ENCODE peak calls at places on chromosomes 4 and X, in seven cellular contexts. D is GM23248, L is mammary epithelial cell, C is GM23338, S is neural progenitor cell, M is hepatocyte, I is neuronal stem cell. N is an unnamed sample.

GRCh38 chr4:78481180-78481579 is 70.4 kb upstream of the ANXA3 start:
- DNase-seq in D (peak), L (peak), C (no peak), S (no peak), M (no peak), I (no peak), N (peak)

GRCh38 chr4:130985371-130985770 is 1889.4 kb downstream of the C4orf33 start:
- DNase-seq in D (no peak), L (no peak), C (peak), S (peak), M (no peak), I (peak), N (peak)

GRCh38 chrX:53080628-53081580 is 1.3 kb upstream of the TSPYL2 start:
- DNase-seq in D (peak), L (no peak), C (peak), S (peak), M (no peak), I (no peak), N (no peak)

GRCh38 chrX:136034622-136035021 is 49.4 kb downstream of the SLC9A6 start:
- DNase-seq in D (peak), L (no peak), C (no peak), S (no peak), M (no peak), I (no peak), N (no peak)

GRCh38 chr4:165537028-165537648 is 158.3 kb downstream of the CPE start:
- DNase-seq in D (peak), L (peak), C (peak), S (peak), M (peak), I (peak), N (peak)

GRCh38 chr4:18464160-18464559 is 442.6 kb upstream of the LCORL start:
- DNase-seq in D (no peak), L (peak), C (no peak), S (no peak), M (no peak), I (no peak), N (no peak)

GRCh38 chrX:30822068-30822671 is 66.9 kb downstream of the TAB3 start:
- DNase-seq in D (peak), L (no peak), C (peak), S (no peak), M (peak), I (no peak), N (peak)

GRCh38 chr4:34486964-34487363 is 1757.3 kb downstream of the ARAP2 start:
- DNase-seq in D (no peak), L (no peak), C (no peak), S (no peak), M (no peak), I (no peak), N (no peak)

GRCh38 chr4:87416965-87417364 is 5.4 kb upstream of the NUDT9 start:
- DNase-seq in D (no peak), L (no peak), C (no peak), S (no peak), M (no peak), I (no peak), N (no peak)

GRCh38 chrX:8988456-8988855 is 45.5 kb downstream of the FAM9B start:
- DNase-seq in D (peak), L (peak), C (peak), S (peak), M (peak), I (no peak), N (no peak)

GRCh38 chrX:139423186-139423585 is 107.4 kb upstream of the F9 start:
- DNase-seq in D (no peak), L (no peak), C (no peak), S (no peak), M (no peak), I (no peak), N (no peak)

GRCh38 chr4:4182835-4183568 is 43.7 kb downstream of the OTOP1 start:
- DNase-seq in D (peak), L (no peak), C (peak), S (peak), M (peak), I (peak), N (peak)

GRCh38 chr4:61320154-61320553 is 120.0 kb downstream of the ADGRL3 start:
- DNase-seq in D (no peak), L (peak), C (no peak), S (no peak), M (no peak), I (no peak), N (no peak)

GRCh38 chrX:100850317-100850716 is 23.8 kb downstream of the NOX1 start:
- DNase-seq in D (no peak), L (no peak), C (no peak), S (no peak), M (no peak), I (no peak), N (no peak)

GRCh38 chr4:22720091-22720490 is 27.4 kb downstream of the GBA3 start:
- DNase-seq in D (no peak), L (no peak), C (no peak), S (no peak), M (no peak), I (no peak), N (no peak)

GRCh38 chr4:158778065-158778711 is 9.4 kb downstream of the FNIP2 start:
- DNase-seq in D (no peak), L (no peak), C (no peak), S (no peak), M (no peak), I (no peak), N (no peak)

GRCh38 chrX:16239211-16239610 is 71.9 kb downstream of the MAGEB17 start:
- DNase-seq in D (peak), L (peak), C (no peak), S (no peak), M (peak), I (no peak), N (no peak)

GRCh38 chr4:123974419-123975105 is 578.0 kb downstream of the SPRY1 start:
- DNase-seq in D (no peak), L (no peak), C (peak), S (no peak), M (no peak), I (no peak), N (no peak)

GRCh38 chr4:41745292-41746024 is 3.1 kb downstream of the PHOX2B start:
- DNase-seq in D (no peak), L (no peak), C (peak), S (peak), M (no peak), I (no peak), N (peak)

GRCh38 chr4:68338625-68339024 is 11.3 kb downstream of the YTHDC1 start:
- DNase-seq in D (no peak), L (no peak), C (no peak), S (no peak), M (no peak), I (no peak), N (peak)

GRCh38 chr4:168619266-168619631 is 122.4 kb downstream of the PALLD start:
- DNase-seq in D (no peak), L (peak), C (no peak), S (no peak), M (no peak), I (no peak), N (no peak)

GRCh38 chrX:27796640-27797257 is 11.0 kb upstream of the MAGEB10 start:
- DNase-seq in D (no peak), L (no peak), C (no peak), S (no peak), M (no peak), I (no peak), N (no peak)

GRCh38 chrX:19772306-19772705 is 115.1 kb downstream of the SH3KBP1 start:
- DNase-seq in D (peak), L (no peak), C (peak), S (no peak), M (no peak), I (no peak), N (no peak)

GRCh38 chr4:85703098-85703497 is 228.1 kb downstream of the ARHGAP24 start:
- DNase-seq in D (peak), L (no peak), C (no peak), S (no peak), M (no peak), I (no peak), N (no peak)

GRCh38 chrX:153861733-153862300 is 24.2 kb downstream of the L1CAM start:
- DNase-seq in D (no peak), L (no peak), C (no peak), S (no peak), M (no peak), I (no peak), N (no peak)

GRCh38 chr4:109708990-109709389 is 5.7 kb upstream of the CASP6 start:
- DNase-seq in D (no peak), L (no peak), C (no peak), S (no peak), M (no peak), I (no peak), N (no peak)
- H3K27ac ChIP-seq in D (no peak), L (no peak), C (no peak), S (no peak), M (no peak), I (no peak), N (no peak)

DNA sequence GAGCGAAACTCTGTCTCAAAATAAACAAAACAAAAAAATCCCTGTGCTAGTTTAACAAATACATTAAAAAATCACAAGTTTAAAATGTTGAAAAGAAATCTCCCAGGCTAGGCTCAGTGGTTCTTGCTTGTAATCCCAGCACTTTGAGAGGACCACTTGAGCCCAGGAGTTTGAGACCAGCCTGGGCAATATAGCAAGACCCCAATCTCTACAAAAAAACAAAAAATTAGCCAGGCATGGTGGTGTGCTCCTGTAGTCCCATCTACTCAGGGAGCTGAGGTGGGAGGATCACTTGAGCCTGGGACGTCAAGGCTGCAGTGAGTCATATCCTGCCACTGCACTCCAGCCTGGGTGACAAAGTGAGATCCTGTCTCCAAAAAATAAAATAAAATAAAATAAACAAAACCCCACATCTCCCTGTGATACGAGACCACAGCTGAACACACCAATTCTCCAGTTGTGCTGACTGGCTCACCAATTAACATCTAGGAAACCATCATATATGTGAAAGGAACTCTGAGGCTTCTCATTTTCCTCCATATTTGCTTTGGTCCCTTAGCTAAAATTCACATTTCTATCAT is 7.3 kb downstream of the RPS4X start:
- DNase-seq in D (peak), L (peak), C (no peak), S (no peak), M (no peak), I (no peak), N (no peak)
- H3K4me2 ChIP-seq in D (peak), L (no peak), C (no peak), S (no peak), M (no peak), I (no peak), N (no peak)

GRCh38 chrX:55919367-55920221 is 202.0 kb downstream of the RRAGB start:
- DNase-seq in D (no peak), L (peak), C (peak), S (no peak), M (no peak), I (no peak), N (no peak)
- H3K27ac ChIP-seq in D (no peak), L (no peak), C (no peak), S (no peak), M (no peak), I (no peak), N (no peak)

GRCh38 chr4:102759835-102760644 is 728 bp downstream of the MANBA start:
- DNase-seq in D (peak), L (peak), C (peak), S (peak), M (peak), I (peak), N (peak)

GRCh38 chr4:102760645-102761477 is at the start of gene MANBA:
- DNase-seq in D (peak), L (peak), C (peak), S (peak), M (peak), I (peak), N (peak)

GRCh38 chr4:102758241-102758871 is 2.4 kb downstream of the MANBA start:
- DNase-seq in D (no peak), L (no peak), C (no peak), S (no peak), M (no peak), I (no peak), N (no peak)

GRCh38 chr4:102761478-102761790 is 666 bp upstream of the MANBA start:
- DNase-seq in D (peak), L (no peak), C (no peak), S (no peak), M (peak), I (peak), N (no peak)

DNA sequence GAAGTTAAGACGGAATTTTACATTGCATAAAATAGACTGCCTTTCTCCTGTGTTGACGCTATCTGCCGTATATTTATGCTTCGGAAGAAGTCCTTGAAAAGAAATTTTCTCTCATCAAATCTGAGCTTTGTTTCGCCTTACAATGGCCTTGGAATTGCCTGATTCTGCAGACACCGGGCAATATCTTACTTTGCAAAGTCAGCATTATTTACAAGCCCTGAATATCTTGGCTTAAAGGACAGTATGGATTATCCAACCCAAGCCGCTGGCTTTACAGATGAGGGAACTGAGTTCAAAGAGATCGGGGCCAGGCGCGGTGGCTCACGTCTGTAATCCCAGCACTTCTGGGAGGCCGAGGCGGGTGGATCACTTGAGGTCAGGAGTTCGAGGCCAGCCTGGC is 1.1 kb upstream of the MANBA start:
- DNase-seq in D (no peak), L (no peak), C (peak), S (no peak), M (no peak), I (no peak), N (no peak)
- H3K4me2 ChIP-seq in D (peak), L (peak), C (peak), S (peak), M (peak), I (no peak), N (no peak)

GRCh38 chrX:87392369-87392768 is 125.2 kb upstream of the KLHL4 start:
- DNase-seq in D (no peak), L (no peak), C (no peak), S (peak), M (no peak), I (peak), N (peak)
- H3K27ac ChIP-seq in D (no peak), L (no peak), C (no peak), S (no peak), M (no peak), I (no peak), N (no peak)

GRCh38 chrX:130109429-130110378 is 593 bp downstream of the ELF4 start:
- DNase-seq in D (peak), L (no peak), C (peak), S (peak), M (peak), I (no peak), N (no peak)

GRCh38 chrX:130114141-130114561 is 3.9 kb upstream of the ELF4 start:
- DNase-seq in D (peak), L (peak), C (no peak), S (no peak), M (no peak), I (no peak), N (no peak)

GRCh38 chrX:130111220-130111934 is 1.1 kb upstream of the ELF4 start:
- DNase-seq in D (peak), L (peak), C (peak), S (no peak), M (no peak), I (no peak), N (no peak)

GRCh38 chrX:130110379-130111219 is at the start of gene ELF4:
- DNase-seq in D (peak), L (peak), C (peak), S (peak), M (peak), I (no peak), N (peak)

GRCh38 chrX:130111935-130112221 is 1.6 kb upstream of the ELF4 start:
- DNase-seq in D (no peak), L (no peak), C (no peak), S (no peak), M (no peak), I (no peak), N (no peak)
- H3K4me2 ChIP-seq in D (peak), L (no peak), C (peak), S (no peak), M (peak), I (no peak), N (no peak)

DNA sequence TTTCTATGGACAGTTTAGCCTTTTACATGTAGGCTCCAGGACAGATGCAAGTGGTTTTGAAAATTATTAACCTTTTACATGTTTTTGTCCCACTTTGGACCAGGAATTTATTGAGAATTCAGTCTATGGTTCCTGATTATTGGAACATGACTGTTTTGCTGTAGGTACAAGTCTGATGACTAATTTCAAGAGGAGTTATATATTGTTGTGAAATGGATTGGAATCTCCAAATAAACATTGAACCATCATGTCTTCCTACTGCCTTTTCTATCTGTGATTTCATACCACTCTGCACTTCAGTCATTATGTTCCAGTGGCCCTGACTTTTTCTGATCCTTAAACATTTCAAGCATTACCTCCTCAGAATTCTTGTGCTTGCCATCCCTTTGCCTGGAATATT is 35.9 kb downstream of the TBC1D19 start:
- DNase-seq in D (peak), L (peak), C (no peak), S (no peak), M (no peak), I (no peak), N (no peak)
- H3K27ac ChIP-seq in D (peak), L (no peak), C (no peak), S (no peak), M (no peak), I (no peak), N (no peak)

GRCh38 chr4:182680196-182680771 is 236.9 kb downstream of the DCTD start:
- DNase-seq in D (no peak), L (no peak), C (no peak), S (peak), M (no peak), I (peak), N (no peak)
- H3K4me2 ChIP-seq in D (no peak), L (no peak), C (no peak), S (no peak), M (no peak), I (no peak), N (no peak)